ENCODE peak calls at places on chromosomes 13 and 19, in four cellular contexts. One of them, this sample, is unnamed.

GRCh38 chr13:49443327-49443688 is 556 bp downstream of the CAB39L start:
- DNase-seq in OCI-LY7: peak; percentile 70
- DNase-seq in fibroblast of lung: peak; percentile 36
- DNase-seq in effector memory CD4-positive, alpha-beta T cell: no peak
- DNase-seq in this sample: peak; percentile 65

GRCh38 chr13:111937763-111938375 is 129.1 kb upstream of the SOX1 start:
- DNase-seq in effector memory CD4-positive, alpha-beta T cell: no peak
- DNase-seq in fibroblast of lung: no peak
- DNase-seq in OCI-LY7: no peak
- DNase-seq in this sample: no peak

GRCh38 chr13:95676100-95676774 is 702 bp upstream of the DNAJC3 start:
- DNase-seq in OCI-LY7: peak; percentile 29
- DNase-seq in fibroblast of lung: peak; percentile 45
- DNase-seq in effector memory CD4-positive, alpha-beta T cell: no peak
- DNase-seq in this sample: peak; percentile 65

GRCh38 chr19:5345895-5346386 is 5.3 kb upstream of the PTPRS start:
- DNase-seq in effector memory CD4-positive, alpha-beta T cell: no peak
- DNase-seq in fibroblast of lung: peak; percentile 84
- DNase-seq in OCI-LY7: no peak
- DNase-seq in this sample: no peak

GRCh38 chr13:20188649-20189553 is 3.8 kb downstream of the GJB2 start:
- DNase-seq in fibroblast of lung: no peak
- DNase-seq in OCI-LY7: peak; percentile 5
- DNase-seq in effector memory CD4-positive, alpha-beta T cell: no peak
- DNase-seq in this sample: peak; percentile 40

GRCh38 chr19:35734889-35735288 is 7.4 kb downstream of the IGFLR1 start:
- DNase-seq in fibroblast of lung: no peak
- DNase-seq in OCI-LY7: no peak
- DNase-seq in effector memory CD4-positive, alpha-beta T cell: no peak
- DNase-seq in this sample: no peak

GRCh38 chr13:103799028-103799427 is 732.8 kb upstream of the SLC10A2 start:
- DNase-seq in OCI-LY7: no peak
- DNase-seq in fibroblast of lung: no peak
- DNase-seq in effector memory CD4-positive, alpha-beta T cell: no peak
- DNase-seq in this sample: no peak

GRCh38 chr19:913080-913748 is at the start of gene R3HDM4:
- DNase-seq in effector memory CD4-positive, alpha-beta T cell: peak; percentile 77
- DNase-seq in fibroblast of lung: peak; percentile 56
- DNase-seq in OCI-LY7: peak; percentile 81
- DNase-seq in this sample: peak; percentile 82

GRCh38 chr19:12194827-12195500 is 32.1 kb downstream of the ZNF136 start:
- DNase-seq in fibroblast of lung: peak; percentile 66
- DNase-seq in effector memory CD4-positive, alpha-beta T cell: peak; percentile 24
- DNase-seq in OCI-LY7: no peak
- DNase-seq in this sample: no peak

GRCh38 chr19:42345191-42345812 is 19.9 kb downstream of the MEGF8 start:
- DNase-seq in effector memory CD4-positive, alpha-beta T cell: no peak
- DNase-seq in OCI-LY7: no peak
- DNase-seq in fibroblast of lung: no peak
- DNase-seq in this sample: no peak

GRCh38 chr19:48596679-48597465 is 9.7 kb upstream of the SPACA4 start:
- DNase-seq in effector memory CD4-positive, alpha-beta T cell: peak; percentile 40
- DNase-seq in fibroblast of lung: no peak
- DNase-seq in OCI-LY7: no peak
- DNase-seq in this sample: peak; percentile 67

GRCh38 chr13:40141859-40142555 is 486.5 kb downstream of the COG6 start:
- DNase-seq in fibroblast of lung: no peak
- DNase-seq in OCI-LY7: no peak
- DNase-seq in effector memory CD4-positive, alpha-beta T cell: no peak
- DNase-seq in this sample: no peak

GRCh38 chr13:52020191-52020590 is 4.3 kb upstream of the UTP14C start:
- DNase-seq in OCI-LY7: no peak
- DNase-seq in effector memory CD4-positive, alpha-beta T cell: no peak
- DNase-seq in fibroblast of lung: no peak
- DNase-seq in this sample: no peak

GRCh38 chr19:58409010-58409790 is 751 bp downstream of the ZNF584 start:
- DNase-seq in fibroblast of lung: no peak
- DNase-seq in OCI-LY7: no peak
- DNase-seq in effector memory CD4-positive, alpha-beta T cell: no peak
- DNase-seq in this sample: peak; percentile 43

DNA sequence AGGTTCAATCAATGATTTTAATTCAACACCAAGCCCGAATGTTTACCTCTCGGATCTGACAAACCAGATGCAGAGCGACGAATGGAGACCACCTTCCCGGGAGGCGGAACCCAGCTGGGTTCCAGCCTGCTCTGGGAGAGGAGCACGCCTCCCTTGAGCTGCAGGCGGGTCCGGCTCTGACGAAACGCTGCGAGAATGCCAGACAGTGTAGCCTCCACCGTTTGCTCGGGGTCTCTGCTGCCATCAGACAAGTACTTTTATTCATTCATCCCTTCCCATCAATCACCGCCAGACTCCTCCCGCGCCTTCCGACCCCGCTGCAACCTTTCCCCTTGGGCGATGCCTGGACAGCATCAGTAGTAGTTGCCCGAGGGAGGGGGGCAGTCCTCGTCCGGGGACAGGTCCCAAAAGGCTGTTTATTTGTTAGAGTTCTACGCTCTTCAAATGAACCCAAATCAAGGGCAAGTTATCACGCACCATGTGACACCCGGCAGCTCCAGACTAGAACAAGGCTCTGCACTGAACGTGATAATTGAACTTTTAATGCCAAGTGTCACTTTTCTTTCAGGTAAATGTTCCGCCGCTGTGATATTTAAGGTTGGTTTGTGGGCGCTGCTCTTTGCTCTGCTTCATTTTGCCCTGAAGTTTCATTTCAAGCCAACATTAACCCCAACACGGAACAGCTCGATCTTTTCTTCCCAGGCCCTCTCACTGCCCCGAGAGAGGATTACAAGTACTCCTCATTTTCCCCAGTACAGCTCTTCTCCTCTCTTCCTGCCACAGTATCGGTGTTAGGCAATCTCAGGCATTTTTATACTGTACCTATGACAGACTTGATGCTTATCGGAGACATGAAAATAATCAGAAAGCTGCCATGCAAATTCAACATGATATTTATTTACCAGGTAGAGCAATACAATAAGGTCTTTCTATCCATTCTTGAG is 992 bp upstream of the EDNRB start:
- DNase-seq in OCI-LY7: no peak
- DNase-seq in effector memory CD4-positive, alpha-beta T cell: no peak
- DNase-seq in fibroblast of lung: peak; percentile 35
- DNase-seq in this sample: peak; percentile 18
- H3K4me3 ChIP-seq in OCI-LY7: no peak overlapping the region
- H3K4me3 ChIP-seq in effector memory CD4-positive, alpha-beta T cell: no peak overlapping the region
- H3K4me3 ChIP-seq in fibroblast of lung: peak overlapping the region; percentile 59
- H3K4me3 ChIP-seq in this sample: peak overlapping the region; percentile 55

GRCh38 chr19:15454371-15454800 is 4.6 kb upstream of the WIZ start:
- DNase-seq in effector memory CD4-positive, alpha-beta T cell: no peak
- DNase-seq in OCI-LY7: no peak
- DNase-seq in fibroblast of lung: no peak
- DNase-seq in this sample: no peak

GRCh38 chr19:15450528-15450890 is 753 bp upstream of the WIZ start:
- DNase-seq in fibroblast of lung: no peak
- DNase-seq in OCI-LY7: no peak
- DNase-seq in effector memory CD4-positive, alpha-beta T cell: no peak
- DNase-seq in this sample: no peak

GRCh38 chr19:15452111-15453047 is 2.6 kb upstream of the WIZ start:
- DNase-seq in effector memory CD4-positive, alpha-beta T cell: no peak
- DNase-seq in fibroblast of lung: peak; percentile 68
- DNase-seq in OCI-LY7: peak; percentile 74
- DNase-seq in this sample: no peak

GRCh38 chr19:15453906-15454305 is 4.2 kb upstream of the WIZ start:
- DNase-seq in OCI-LY7: no peak
- DNase-seq in fibroblast of lung: no peak
- DNase-seq in effector memory CD4-positive, alpha-beta T cell: no peak
- DNase-seq in this sample: no peak

GRCh38 chr19:15453091-15453498 is 3.3 kb upstream of the WIZ start:
- DNase-seq in fibroblast of lung: no peak
- DNase-seq in OCI-LY7: no peak
- DNase-seq in effector memory CD4-positive, alpha-beta T cell: no peak
- DNase-seq in this sample: no peak
- H3K4me3 ChIP-seq in fibroblast of lung: peak overlapping the region; percentile 25
- H3K4me3 ChIP-seq in OCI-LY7: no peak overlapping the region
- H3K4me3 ChIP-seq in effector memory CD4-positive, alpha-beta T cell: no peak overlapping the region
- H3K4me3 ChIP-seq in this sample: no peak overlapping the region

GRCh38 chr19:46635920-46636761 is at the start of gene GNG8:
- DNase-seq in fibroblast of lung: no peak
- DNase-seq in OCI-LY7: no peak
- DNase-seq in effector memory CD4-positive, alpha-beta T cell: peak; percentile 27
- DNase-seq in this sample: no peak

GRCh38 chr19:46634656-46635218 is 1.3 kb downstream of the GNG8 start:
- DNase-seq in effector memory CD4-positive, alpha-beta T cell: no peak
- DNase-seq in OCI-LY7: no peak
- DNase-seq in fibroblast of lung: no peak
- DNase-seq in this sample: no peak

GRCh38 chr19:46631481-46631880 is 4.5 kb downstream of the GNG8 start:
- DNase-seq in effector memory CD4-positive, alpha-beta T cell: no peak
- DNase-seq in OCI-LY7: no peak
- DNase-seq in fibroblast of lung: peak; percentile 29
- DNase-seq in this sample: no peak

GRCh38 chr19:46633130-46633529 is 2.9 kb downstream of the GNG8 start:
- DNase-seq in effector memory CD4-positive, alpha-beta T cell: no peak
- DNase-seq in fibroblast of lung: no peak
- DNase-seq in OCI-LY7: no peak
- DNase-seq in this sample: no peak

GRCh38 chr19:46634045-46634655 is 1.9 kb downstream of the GNG8 start:
- DNase-seq in OCI-LY7: peak; percentile 89
- DNase-seq in fibroblast of lung: peak; percentile 73
- DNase-seq in effector memory CD4-positive, alpha-beta T cell: peak; percentile 94
- DNase-seq in this sample: peak; percentile 96
- H3K4me3 ChIP-seq in OCI-LY7: peak overlapping the region; percentile 45
- H3K4me3 ChIP-seq in fibroblast of lung: no peak overlapping the region
- H3K4me3 ChIP-seq in effector memory CD4-positive, alpha-beta T cell: peak overlapping the region; percentile 44
- H3K4me3 ChIP-seq in this sample: peak overlapping the region; percentile 37

GRCh38 chr13:112968910-112969691 is at the start of gene MCF2L:
- DNase-seq in effector memory CD4-positive, alpha-beta T cell: peak; percentile 58
- DNase-seq in fibroblast of lung: peak; percentile 25
- DNase-seq in OCI-LY7: peak; percentile 70
- DNase-seq in this sample: peak; percentile 3

GRCh38 chr13:112969692-112970338 is 801 bp downstream of the MCF2L start:
- DNase-seq in effector memory CD4-positive, alpha-beta T cell: no peak
- DNase-seq in OCI-LY7: no peak
- DNase-seq in fibroblast of lung: no peak
- DNase-seq in this sample: no peak

GRCh38 chr13:112966776-112967175 is 2.2 kb upstream of the MCF2L start:
- DNase-seq in effector memory CD4-positive, alpha-beta T cell: no peak
- DNase-seq in fibroblast of lung: no peak
- DNase-seq in OCI-LY7: no peak
- DNase-seq in this sample: no peak

GRCh38 chr13:112968380-112968909 is 569 bp upstream of the MCF2L start:
- DNase-seq in OCI-LY7: peak; percentile 24
- DNase-seq in effector memory CD4-positive, alpha-beta T cell: peak; percentile 19
- DNase-seq in fibroblast of lung: no peak
- DNase-seq in this sample: peak; percentile 1

DNA sequence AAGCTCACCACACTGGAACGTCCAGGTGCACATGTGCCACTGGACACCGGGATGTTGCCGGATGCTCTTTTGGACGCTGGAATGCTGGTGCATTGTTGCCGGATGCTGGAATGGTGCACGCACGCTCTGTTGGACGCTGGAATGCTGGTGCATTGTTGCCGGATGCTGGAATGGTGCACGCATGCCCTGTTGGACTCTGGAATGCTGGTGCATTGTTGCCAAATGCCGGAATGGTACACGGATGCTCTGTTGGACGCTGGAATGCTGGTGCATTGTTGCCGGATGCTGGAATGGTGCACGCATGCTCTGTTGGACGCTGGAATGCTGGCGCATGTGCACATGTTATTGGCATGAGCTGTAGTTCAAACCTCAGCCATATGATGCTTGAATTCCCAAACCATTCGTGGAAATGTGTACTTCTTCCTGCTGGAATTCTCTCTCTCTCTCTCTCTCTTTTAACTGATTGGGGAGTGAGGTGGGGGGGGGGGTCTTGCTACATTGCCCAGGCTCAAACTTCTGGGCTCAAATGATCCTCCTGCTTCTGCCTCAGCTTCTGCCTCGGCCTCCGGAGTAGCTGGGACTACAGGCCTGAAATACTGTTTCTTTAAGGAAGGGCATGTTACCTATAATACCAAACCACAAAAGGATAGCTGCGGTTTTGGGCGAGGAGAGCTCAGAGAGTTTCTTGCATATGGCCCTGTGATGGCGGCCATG is 1.2 kb upstream of the MCF2L start:
- DNase-seq in OCI-LY7: no peak
- DNase-seq in effector memory CD4-positive, alpha-beta T cell: no peak
- DNase-seq in fibroblast of lung: no peak
- DNase-seq in this sample: no peak
- H3K4me3 ChIP-seq in OCI-LY7: peak overlapping the region; percentile 78
- H3K4me3 ChIP-seq in effector memory CD4-positive, alpha-beta T cell: no peak overlapping the region
- H3K4me3 ChIP-seq in fibroblast of lung: no peak overlapping the region
- H3K4me3 ChIP-seq in this sample: no peak overlapping the region